ENCODE peak calls at places on chromosomes 1 and 21, in four cellular contexts. O, Y, W and S are unnamed samples.

GRCh38 chr1:58862728-58863385 is 79.0 kb upstream of the JUN start:
- DNase-seq in Y (no peak), O (no peak), W (no peak), S (no peak)

GRCh38 chr21:34730756-34731445 is 62.1 kb downstream of the CLIC6 start:
- DNase-seq in W (no peak), O (no peak), Y (no peak), S (no peak)

GRCh38 chr21:44489962-44490361 is 34.7 kb downstream of the LRRC3 start:
- DNase-seq in Y (no peak), O (no peak), W (no peak), S (no peak)

GRCh38 chr1:46488343-46489168 is 1.1 kb upstream of the DMBX1 start:
- DNase-seq in O (no peak), Y (no peak), W (no peak), S (no peak)

GRCh38 chr1:222665964-222666363 is 46.3 kb downstream of the AIDA start:
- DNase-seq in O (no peak), W (no peak), Y (no peak), S (no peak)

GRCh38 chr21:41435728-41436127 is 9.7 kb downstream of the MX1 start:
- DNase-seq in Y (no peak), W (no peak), O (no peak), S (no peak)

GRCh38 chr1:22139066-22139594 is 3.8 kb downstream of the WNT4 start:
- DNase-seq in O (no peak), Y (no peak), W (no peak), S (no peak)

GRCh38 chr1:10170362-10170665 is 40.1 kb upstream of the KIF1B start:
- DNase-seq in O (no peak), Y (no peak), W (no peak), S (no peak)

GRCh38 chr1:110218739-110219138 is 8.6 kb downstream of the KCNC4 start:
- DNase-seq in O (no peak), W (no peak), Y (no peak), S (no peak)

GRCh38 chr1:81259620-81260411 is 540.9 kb upstream of the ADGRL2 start:
- DNase-seq in Y (no peak), W (no peak), O (no peak), S (no peak)

GRCh38 chr1:25906644-25907300 is 553 bp upstream of the STMN1 start:
- DNase-seq in Y (no peak), W (peak; percentile 33), O (peak; percentile 48), S (no peak)

GRCh38 chr1:33583567-33583966 is 111.1 kb downstream of the ZSCAN20 start:
- DNase-seq in Y (no peak), W (no peak), O (no peak), S (no peak)

GRCh38 chr1:16122916-16123315 is 33.0 kb downstream of the EPHA2 start:
- DNase-seq in W (peak; percentile 72), O (no peak), Y (no peak), S (no peak)

GRCh38 chr1:89952021-89952995 is 42.6 kb upstream of the ZNF326 start:
- DNase-seq in W (no peak), Y (no peak), O (no peak), S (no peak)

GRCh38 chr1:47181955-47182680 is 7.7 kb downstream of the PDZK1IP1 start:
- DNase-seq in Y (no peak), W (no peak), O (no peak), S (no peak)

GRCh38 chr1:81634294-81634693 is 166.4 kb upstream of the ADGRL2 start:
- DNase-seq in W (no peak), O (no peak), Y (no peak), S (no peak)

GRCh38 chr1:228734881-228735801 is at the start of gene RHOU:
- DNase-seq in O (peak; percentile 74), W (peak; percentile 82), Y (peak; percentile 68), S (no peak)

GRCh38 chr1:24865587-24865986 is 64.5 kb downstream of the RUNX3 start:
- DNase-seq in Y (no peak), W (no peak), O (no peak), S (no peak)

GRCh38 chr1:199163277-199164069 is 524.6 kb downstream of the PTPRC start:
- DNase-seq in O (no peak), W (no peak), Y (no peak), S (no peak)

GRCh38 chr1:115929846-115930245 is 46.5 kb upstream of the SLC22A15 start:
- DNase-seq in Y (no peak), O (no peak), W (no peak), S (no peak)

GRCh38 chr1:200751717-200752116 is 13.0 kb downstream of the CAMSAP2 start:
- DNase-seq in O (no peak), Y (no peak), W (no peak), S (no peak)

GRCh38 chr1:212981571-212982328 is 31.4 kb downstream of the VASH2 start:
- DNase-seq in O (no peak), W (no peak), Y (no peak), S (no peak)

GRCh38 chr1:212981025-212981495 is 30.7 kb downstream of the VASH2 start:
- DNase-seq in W (peak; percentile 31), O (no peak), Y (no peak), S (no peak)

GRCh38 chr1:212977781-212978645 is 27.7 kb downstream of the VASH2 start:
- DNase-seq in Y (no peak), W (no peak), O (no peak), S (no peak)

GRCh38 chr1:212980123-212980800 is 29.9 kb downstream of the VASH2 start:
- DNase-seq in W (no peak), Y (no peak), O (no peak), S (no peak)

GRCh38 chr1:212979340-212980122 is 29.2 kb downstream of the VASH2 start:
- DNase-seq in W (no peak), O (no peak), Y (no peak), S (no peak)
- H3K27ac ChIP-seq in W (no peak overlapping the region), O (no peak overlapping the region), Y (peak overlapping the region; percentile 66), S (no peak overlapping the region)

DNA sequence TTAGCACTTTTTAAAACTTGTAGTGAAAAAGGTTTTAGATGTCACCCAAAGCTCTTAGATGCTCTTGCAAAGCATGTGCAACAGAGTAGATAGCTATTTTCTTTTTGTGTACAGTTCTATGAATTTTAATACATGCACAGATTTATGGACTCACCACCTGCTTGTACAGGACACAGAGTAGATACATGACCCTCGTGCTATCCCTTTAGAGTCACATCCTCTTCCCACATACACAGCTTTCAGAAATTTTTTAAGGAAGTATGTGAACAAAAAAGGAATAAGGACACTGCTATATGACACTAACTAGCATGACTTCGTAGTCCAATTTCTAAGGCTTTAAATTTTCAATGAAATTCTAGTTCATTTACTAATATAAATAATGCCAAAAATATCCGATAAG is 61.0 kb downstream of the ABL2 start:
- DNase-seq in O (no peak), W (no peak), Y (no peak), S (no peak)
- H3K27ac ChIP-seq in O (no peak overlapping the region), W (no peak overlapping the region), Y (no peak overlapping the region), S (no peak overlapping the region)

GRCh38 chr1:36352141-36352909 is 28.9 kb upstream of the EVA1B start:
- DNase-seq in Y (no peak), W (no peak), O (no peak), S (no peak)

GRCh38 chr1:36350659-36351171 is 27.3 kb upstream of the EVA1B start:
- DNase-seq in W (no peak), O (no peak), Y (peak; percentile 60), S (peak; percentile 60)

GRCh38 chr1:36349839-36350238 is 26.4 kb upstream of the EVA1B start:
- DNase-seq in W (no peak), Y (no peak), O (peak; percentile 19), S (no peak)

GRCh38 chr1:36352910-36353878 is 29.7 kb upstream of the EVA1B start:
- DNase-seq in O (no peak), Y (no peak), W (no peak), S (no peak)

GRCh38 chr1:36351222-36351977 is 28.0 kb upstream of the EVA1B start:
- DNase-seq in Y (peak; percentile 61), O (no peak), W (no peak), S (peak; percentile 25)
- H3K27ac ChIP-seq in Y (peak overlapping the region; percentile 93), O (no peak overlapping the region), W (peak overlapping the region; percentile 37), S (peak overlapping the region; percentile 80)

GRCh38 chr1:88610687-88611086 is 73.4 kb upstream of the PKN2 start:
- DNase-seq in O (no peak), W (no peak), Y (no peak), S (no peak)

GRCh38 chr1:88609051-88609450 is 75.0 kb upstream of the PKN2 start:
- DNase-seq in W (no peak), Y (no peak), O (no peak), S (no peak)

GRCh38 chr1:88608139-88608943 is 75.7 kb upstream of the PKN2 start:
- DNase-seq in O (no peak), W (no peak), Y (peak; percentile 21), S (no peak)

GRCh38 chr1:88612783-88613182 is 71.3 kb upstream of the PKN2 start:
- DNase-seq in O (no peak), Y (no peak), W (no peak), S (no peak)

GRCh38 chr1:88612299-88612698 is 71.8 kb upstream of the PKN2 start:
- DNase-seq in O (no peak), Y (no peak), W (no peak), S (no peak)
- H3K27ac ChIP-seq in O (no peak overlapping the region), Y (no peak overlapping the region), W (no peak overlapping the region), S (no peak overlapping the region)